ENCODE peak calls at places on chromosome 10, in four cellular contexts. M is activated CD8-positive, alpha-beta memory T cell treated with anti-CD3 and anti-CD28 coated beads, Interleukin-2, amount 50 U/mL, for 4 hours; U is fibroblast of lung; X is mesothelial cell of epicardium. C is an unnamed sample.
A peak's percentile ranks its signal among the peaks of the same experiment; 100 is the strongest.

GRCh38 chr10:113347508-113347907 is 205.3 kb upstream of the HABP2 start:
- DNase-seq in M (no peak), U (peak; percentile 13), X (no peak), C (no peak)

GRCh38 chr10:36187382-36188042 is 545.4 kb upstream of the FZD8 start:
- DNase-seq in M (no peak), U (no peak), X (no peak), C (no peak)

GRCh38 chr10:87541114-87541513 is 36.4 kb downstream of the MINPP1 start:
- DNase-seq in M (no peak), U (peak; percentile 64), X (no peak), C (no peak)

GRCh38 chr10:123241391-123242141 is 87.4 kb downstream of the BUB3 start:
- DNase-seq in M (peak; percentile 22), U (no peak), X (no peak), C (no peak)

GRCh38 chr10:83961620-83962019 is 177.7 kb upstream of the GHITM start:
- DNase-seq in M (no peak), U (peak; percentile 3), X (no peak), C (no peak)

GRCh38 chr10:103416436-103417147 is 20.2 kb downstream of the PDCD11 start:
- DNase-seq in M (peak; percentile 61), U (peak; percentile 30), X (peak; percentile 53), C (peak; percentile 56)

GRCh38 chr10:17375936-17376584 is 78.3 kb downstream of the ST8SIA6 start:
- DNase-seq in M (peak; percentile 23), U (no peak), X (no peak), C (peak; percentile 56)

GRCh38 chr10:113879691-113880090 is 25.2 kb downstream of the NHLRC2 start:
- DNase-seq in M (no peak), U (no peak), X (no peak), C (no peak)

GRCh38 chr10:114470956-114471905 is 66.9 kb upstream of the AFAP1L2 start:
- DNase-seq in M (peak; percentile 62), U (peak; percentile 60), X (peak; percentile 60), C (peak; percentile 44)

GRCh38 chr10:88428442-88428841 is 154.7 kb downstream of the RNLS start:
- DNase-seq in M (no peak), U (peak; percentile 50), X (no peak), C (no peak)

GRCh38 chr10:17023386-17024298 is 106.0 kb downstream of the CUBN start:
- DNase-seq in M (peak; percentile 71), U (peak; percentile 100), X (no peak), C (peak; percentile 49)

GRCh38 chr10:99536400-99537254 is 3.9 kb downstream of the NKX2-3 start:
- DNase-seq in M (no peak), U (no peak), X (no peak), C (no peak)

GRCh38 chr10:111175786-111176185 is 99.0 kb downstream of the ADRA2A start:
- DNase-seq in M (no peak), U (no peak), X (no peak), C (peak; percentile 7)

GRCh38 chr10:63553473-63553872 is 32.3 kb downstream of the REEP3 start:
- DNase-seq in M (no peak), U (no peak), X (no peak), C (no peak)

GRCh38 chr10:45425628-45426563 is 51.9 kb downstream of the ALOX5 start:
- DNase-seq in M (no peak), U (peak; percentile 16), X (no peak), C (no peak)

GRCh38 chr10:52409195-52409594 is 95.1 kb downstream of the DKK1 start:
- DNase-seq in M (no peak), U (no peak), X (no peak), C (no peak)

GRCh38 chr10:129759214-129760002 is 204.7 kb downstream of the EBF3 start:
- DNase-seq in M (no peak), U (no peak), X (peak; percentile 14), C (no peak)

GRCh38 chr10:132623996-132624846 is 86.6 kb downstream of the INPP5A start:
- DNase-seq in M (no peak), U (no peak), X (no peak), C (no peak)

GRCh38 chr10:58556516-58556915 is 43.8 kb downstream of the BICC1 start:
- DNase-seq in M (no peak), U (no peak), X (no peak), C (no peak)

GRCh38 chr10:51667992-51668689 is 31.3 kb downstream of the CSTF2T start:
- DNase-seq in M (no peak), U (peak; percentile 65), X (no peak), C (no peak)

GRCh38 chr10:10794056-10794455 is 223.6 kb upstream of the CELF2 start:
- DNase-seq in M (no peak), U (peak; percentile 81), X (no peak), C (no peak)

GRCh38 chr10:89332092-89332633 is 4.4 kb downstream of the IFIT3 start:
- DNase-seq in M (no peak), U (peak; percentile 60), X (no peak), C (no peak)

GRCh38 chr10:131126321-131127121 is 185.0 kb downstream of the TCERG1L start:
- DNase-seq in M (no peak), U (no peak), X (no peak), C (no peak)

GRCh38 chr10:107631876-107632275 is 467.4 kb upstream of the SORCS1 start:
- DNase-seq in M (no peak), U (no peak), X (no peak), C (no peak)

GRCh38 chr10:105068497-105068896 is 427.4 kb downstream of the SORCS3 start:
- DNase-seq in M (no peak), U (peak; percentile 81), X (no peak), C (no peak)

GRCh38 chr10:29736325-29737208 is 101.8 kb upstream of the SVIL start:
- DNase-seq in M (peak; percentile 28), U (peak; percentile 67), X (peak; percentile 75), C (peak; percentile 73)

C was measured in endothelial cell.